ENCODE peak calls at places on chromosomes 3 and 15, in four cellular contexts. S is ELF-1, U is GM23248, F is iPS-NIHi11. Y is an unnamed sample.

GRCh38 chr15:69127226-69127625 is 33.2 kb upstream of the GLCE start:
- DNase-seq in S (no peak), U (no peak), F (no peak), Y (no peak)

GRCh38 chr15:63972801-63973200 is 73.5 kb downstream of the DAPK2 start:
- DNase-seq in S (no peak), U (peak), F (peak), Y (no peak)

GRCh38 chr3:185825639-185826481 is 1.0 kb upstream of the IGF2BP2 start:
- DNase-seq in S (peak), U (peak), F (peak), Y (peak)

GRCh38 chr3:167883452-167883851 is 147.9 kb downstream of the SERPINI1 start:
- DNase-seq in S (no peak), U (no peak), F (no peak), Y (no peak)

GRCh38 chr3:135450985-135451384 is 514.5 kb upstream of the PPP2R3A start:
- DNase-seq in S (no peak), U (no peak), F (no peak), Y (no peak)

GRCh38 chr15:89656116-89656815 is 999 bp upstream of the KIF7 start:
- DNase-seq in S (no peak), U (peak), F (no peak), Y (no peak)

GRCh38 chr15:93974804-93975481 is 256.4 kb upstream of the MCTP2 start:
- DNase-seq in S (peak), U (peak), F (peak), Y (no peak)

GRCh38 chr3:102629943-102630342 is 195.1 kb downstream of the ZPLD1 start:
- DNase-seq in S (no peak), U (no peak), F (no peak), Y (no peak)

GRCh38 chr3:57287205-57287604 is 5.3 kb downstream of the ASB14 start:
- DNase-seq in S (no peak), U (no peak), F (no peak), Y (no peak)

GRCh38 chr3:51706021-51706485 is 815 bp upstream of the GRM2 start:
- DNase-seq in S (no peak), U (no peak), F (no peak), Y (no peak)

GRCh38 chr15:76336254-76337046 is at the start of gene ISL2:
- DNase-seq in S (peak), U (peak), F (peak), Y (no peak)

Y was measured in ovary.